ENCODE peak calls at places on chromosome X, in ten cellular contexts. G, O, E, R, A, F, U, Y, L and B are unnamed samples.

GRCh38 chrX:143002206-143002605 is 23.5 kb upstream of the SPANXN4 start:
- DNase-seq in G (peak; percentile 31), O (no peak), E (no peak), R (no peak), A (no peak), F (no peak), U (no peak), Y (no peak), L (no peak), B (no peak)

GRCh38 chrX:150649096-150649870 is 43.9 kb upstream of the MTMR1 start:
- DNase-seq in G (peak; percentile 15), O (no peak), E (no peak), R (no peak), A (peak; percentile 45), F (no peak), U (no peak), Y (no peak), L (no peak), B (no peak)

GRCh38 chrX:132807411-132808030 is 150.9 kb downstream of the HS6ST2 start:
- DNase-seq in G (no peak), O (no peak), E (no peak), R (no peak), A (no peak), F (no peak), U (no peak), Y (no peak), L (no peak), B (no peak)

GRCh38 chrX:112731793-112732192 is 52.1 kb upstream of the LHFPL1 start:
- DNase-seq in G (peak; percentile 0), O (no peak), E (no peak), R (no peak), A (peak; percentile 5), F (no peak), U (no peak), Y (no peak), L (no peak), B (no peak)

GRCh38 chrX:129790808-129791207 is 11.1 kb downstream of the SASH3 start:
- DNase-seq in G (no peak), O (no peak), E (no peak), R (no peak), A (no peak), F (no peak), U (no peak), Y (no peak), L (no peak), B (no peak)

GRCh38 chrX:77446029-77446585 is 1.1 kb upstream of the FGF16 start:
- DNase-seq in G (peak; percentile 15), O (peak; percentile 48), E (no peak), R (no peak), A (no peak), F (no peak), U (peak; percentile 60), Y (peak; percentile 4), L (no peak), B (no peak)

GRCh38 chrX:132365490-132365889 is 123.3 kb downstream of the MBNL3 start:
- DNase-seq in G (no peak), O (peak; percentile 3), E (no peak), R (peak; percentile 3), A (no peak), F (no peak), U (no peak), Y (no peak), L (no peak), B (no peak)

GRCh38 chrX:65985922-65986588 is 53.8 kb downstream of the VSIG4 start:
- DNase-seq in G (peak; percentile 4), O (peak; percentile 77), E (no peak), R (peak; percentile 48), A (peak; percentile 36), F (peak; percentile 1), U (peak; percentile 40), Y (peak; percentile 18), L (peak; percentile 7), B (no peak)

GRCh38 chrX:15293471-15293870 is 22.0 kb downstream of the ASB11 start:
- DNase-seq in G (no peak), O (no peak), E (no peak), R (no peak), A (no peak), F (no peak), U (no peak), Y (no peak), L (no peak), B (no peak)

GRCh38 chrX:68045008-68045577 is 388.2 kb downstream of the OPHN1 start:
- DNase-seq in G (peak; percentile 89), O (no peak), E (peak; percentile 56), R (no peak), A (peak; percentile 9), F (no peak), U (no peak), Y (no peak), L (no peak), B (no peak)